ENCODE peak calls at places on chromosome 6, in ten cellular contexts. Z is H7, U is GM23248, I is BE2C, Y is HFF-Myc, E is brain microvascular endothelial cell, W is astrocyte of the spinal cord, S is breast epithelium, P is AG04450, M is adrenal gland. C is an unnamed sample.

GRCh38 chr6:126228001-126228791 is 111.7 kb upstream of the CENPW start:
- DNase-seq in Z (no peak), U (no peak), I (peak; percentile 79), Y (no peak), E (no peak), W (no peak), S (no peak), P (no peak), M (no peak), C (no peak)

GRCh38 chr6:6474170-6474920 is 114.2 kb upstream of the LY86 start:
- DNase-seq in Z (peak; percentile 16), U (no peak), I (peak; percentile 43), Y (no peak), E (no peak), W (no peak), S (no peak), P (no peak), M (no peak), C (no peak)

GRCh38 chr6:137676888-137677287 is 182.7 kb upstream of the OLIG3 start:
- DNase-seq in Z (no peak), U (no peak), I (no peak), Y (no peak), E (no peak), W (no peak), S (no peak), P (no peak), M (no peak), C (no peak)

GRCh38 chr6:149431905-149432775 is 32.1 kb downstream of the SUMO4 start:
- DNase-seq in Z (peak; percentile 93), U (peak; percentile 82), I (peak; percentile 93), Y (peak; percentile 72), E (peak; percentile 75), W (peak; percentile 77), S (peak; percentile 87), P (peak; percentile 53), M (peak; percentile 88), C (peak; percentile 72)

GRCh38 chr6:156846845-156847599 is 69.8 kb downstream of the ARID1B start:
- DNase-seq in Z (no peak), U (no peak), I (no peak), Y (no peak), E (no peak), W (no peak), S (no peak), P (no peak), M (no peak), C (no peak)

GRCh38 chr6:88119769-88120168 is 46.4 kb downstream of the CNR1 start:
- DNase-seq in Z (peak; percentile 18), U (peak; percentile 8), I (no peak), Y (no peak), E (no peak), W (peak; percentile 8), S (no peak), P (no peak), M (no peak), C (peak; percentile 27)

GRCh38 chr6:127538750-127539264 is 19.7 kb upstream of the MTCL3 start:
- DNase-seq in Z (no peak), U (no peak), I (no peak), Y (no peak), E (no peak), W (no peak), S (no peak), P (no peak), M (no peak), C (no peak)

GRCh38 chr6:56334937-56335336 is 87.6 kb upstream of the COL21A1 start:
- DNase-seq in Z (no peak), U (peak; percentile 88), I (no peak), Y (no peak), E (peak; percentile 79), W (peak; percentile 81), S (no peak), P (no peak), M (no peak), C (no peak)

GRCh38 chr6:37696220-37696840 is 1.4 kb downstream of the MDGA1 start:
- DNase-seq in Z (peak; percentile 78), U (peak; percentile 79), I (peak; percentile 56), Y (no peak), E (no peak), W (peak; percentile 51), S (no peak), P (no peak), M (peak; percentile 42), C (no peak)

GRCh38 chr6:27426045-27426620 is 37.6 kb downstream of the ZNF391 start:
- DNase-seq in Z (no peak), U (no peak), I (no peak), Y (no peak), E (no peak), W (no peak), S (no peak), P (no peak), M (no peak), C (no peak)

GRCh38 chr6:119385994-119386393 is 36.4 kb upstream of the MAN1A1 start:
- DNase-seq in Z (no peak), U (no peak), I (no peak), Y (no peak), E (no peak), W (no peak), S (no peak), P (no peak), M (no peak), C (no peak)

GRCh38 chr6:147262943-147263342 is 58.7 kb downstream of the STXBP5 start:
- DNase-seq in Z (no peak), U (no peak), I (no peak), Y (no peak), E (no peak), W (no peak), S (no peak), P (no peak), M (no peak), C (no peak)

GRCh38 chr6:147255948-147256674 is 51.9 kb downstream of the STXBP5 start:
- DNase-seq in Z (no peak), U (no peak), I (no peak), Y (no peak), E (no peak), W (no peak), S (no peak), P (no peak), M (no peak), C (peak; percentile 8)

GRCh38 chr6:147257760-147258159 is 53.5 kb downstream of the STXBP5 start:
- DNase-seq in Z (no peak), U (no peak), I (peak; percentile 58), Y (no peak), E (no peak), W (no peak), S (no peak), P (no peak), M (no peak), C (no peak)

GRCh38 chr6:147260091-147260490 is 55.9 kb downstream of the STXBP5 start:
- DNase-seq in Z (no peak), U (no peak), I (no peak), Y (no peak), E (no peak), W (no peak), S (no peak), P (no peak), M (no peak), C (no peak)
- H3K4me3 ChIP-seq in Z (no peak overlapping the region), U (no peak overlapping the region), I (no peak overlapping the region), Y (no peak overlapping the region), E (no peak overlapping the region), W (no peak overlapping the region), S (no peak overlapping the region), P (no peak overlapping the region), M (no peak overlapping the region), C (no peak overlapping the region)

GRCh38 chr6:20413826-20414225 is 12.1 kb downstream of the E2F3 start:
- DNase-seq in Z (no peak), U (no peak), I (no peak), Y (no peak), E (no peak), W (no peak), S (no peak), P (no peak), M (no peak), C (no peak)
- H3K4me3 ChIP-seq in Z (no peak overlapping the region), U (no peak overlapping the region), I (no peak overlapping the region), Y (no peak overlapping the region), E (no peak overlapping the region), W (no peak overlapping the region), S (no peak overlapping the region), P (no peak overlapping the region), M (no peak overlapping the region), C (no peak overlapping the region)

DNA sequence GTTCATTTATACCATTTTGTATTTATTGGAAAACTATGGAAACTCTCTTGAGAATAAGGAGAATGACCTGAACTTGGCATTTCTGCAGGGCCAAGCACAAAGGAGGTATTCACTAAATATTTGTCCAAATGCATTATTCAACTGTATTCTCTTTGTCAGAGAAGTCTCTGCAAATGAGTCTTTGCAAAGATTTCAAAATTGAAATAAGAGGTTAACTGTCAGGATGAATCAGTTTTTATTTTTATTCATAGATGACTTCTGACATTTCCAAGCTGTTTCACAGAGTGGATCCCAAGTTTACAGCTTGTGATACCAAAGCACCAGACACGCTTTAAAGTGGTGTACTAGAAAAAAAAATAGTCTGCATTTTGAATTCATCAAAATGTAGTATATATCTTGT is 131.6 kb downstream of the UTRN start:
- DNase-seq in Z (no peak), U (peak; percentile 12), I (no peak), Y (no peak), E (no peak), W (no peak), S (no peak), P (no peak), M (no peak), C (no peak)
- H3K4me3 ChIP-seq in Z (no peak overlapping the region), U (peak overlapping the region; percentile 21), I (no peak overlapping the region), Y (no peak overlapping the region), E (no peak overlapping the region), W (no peak overlapping the region), S (no peak overlapping the region), P (no peak overlapping the region), M (no peak overlapping the region), C (no peak overlapping the region)

GRCh38 chr6:159762681-159763293 is 942 bp downstream of the ACAT2 start:
- DNase-seq in Z (no peak), U (peak; percentile 23), I (no peak), Y (no peak), E (no peak), W (no peak), S (no peak), P (no peak), M (peak; percentile 52), C (no peak)
- H3K4me3 ChIP-seq in Z (peak overlapping the region; percentile 98), U (peak overlapping the region; percentile 84), I (peak overlapping the region; percentile 90), Y (peak overlapping the region; percentile 70), E (peak overlapping the region; percentile 91), W (peak overlapping the region; percentile 88), S (peak overlapping the region; percentile 86), P (peak overlapping the region; percentile 86), M (peak overlapping the region; percentile 91), C (peak overlapping the region; percentile 91)